ENCODE peak calls at places on chromosomes 7 and 10, in four cellular contexts. M, I, R and X are unnamed samples.

GRCh38 chr10:96229568-96230030 is 41.8 kb downstream of the BLNK start:
- DNase-seq in I (peak; percentile 78), R (peak; percentile 86), M (peak; percentile 40), X (peak; percentile 52)

GRCh38 chr10:61951144-61951483 is 49.6 kb downstream of the ARID5B start:
- DNase-seq in I (no peak), R (no peak), M (peak; percentile 23), X (no peak)

GRCh38 chr7:100407285-100408180 is 21.0 kb downstream of the ZCWPW1 start:
- DNase-seq in M (peak; percentile 59), I (no peak), R (peak; percentile 75), X (peak; percentile 65)

GRCh38 chr7:99741438-99741795 is 6.4 kb upstream of the CYP3A7 start:
- DNase-seq in M (no peak), R (no peak), I (no peak), X (no peak)

GRCh38 chr7:3159445-3159844 is 115.8 kb upstream of the CARD11 start:
- DNase-seq in I (no peak), M (no peak), R (no peak), X (no peak)

GRCh38 chr7:19519443-19519977 is 189.3 kb downstream of the POLR1F start:
- DNase-seq in M (peak; percentile 86), R (peak; percentile 36), I (no peak), X (no peak)

GRCh38 chr10:73648252-73648651 is 7.0 kb upstream of the MYOZ1 start:
- DNase-seq in R (no peak), I (no peak), M (no peak), X (peak; percentile 25)

GRCh38 chr10:23693398-23693797 is 254.5 kb downstream of the OTUD1 start:
- DNase-seq in M (no peak), I (no peak), R (peak; percentile 14), X (no peak)

GRCh38 chr7:106591146-106591545 is 69.8 kb downstream of the CCDC71L start:
- DNase-seq in I (no peak), R (no peak), M (no peak), X (no peak)

GRCh38 chr7:130901209-130901783 is 167.3 kb upstream of the KLF14 start:
- DNase-seq in I (no peak), M (no peak), R (no peak), X (no peak)

GRCh38 chr7:10022957-10023356 is 950.7 kb upstream of the PHF14 start:
- DNase-seq in R (peak; percentile 6), I (no peak), M (peak; percentile 35), X (peak; percentile 49)

GRCh38 chr10:14652067-14652466 is 122.6 kb downstream of the FAM107B start:
- DNase-seq in M (no peak), I (no peak), R (no peak), X (peak; percentile 84)

GRCh38 chr10:44310762-44311562 is 73.9 kb downstream of the CXCL12 start:
- DNase-seq in R (peak; percentile 82), M (no peak), I (peak; percentile 83), X (peak; percentile 41)

GRCh38 chr10:130709415-130709814 is 573.2 kb downstream of the GLRX3 start:
- DNase-seq in M (no peak), I (no peak), R (no peak), X (no peak)

GRCh38 chr7:157568785-157569584 is 232.2 kb downstream of the DNAJB6 start:
- DNase-seq in R (no peak), I (peak; percentile 71), M (no peak), X (peak; percentile 51)

GRCh38 chr7:50278120-50278519 is 26.4 kb upstream of the IKZF1 start:
- DNase-seq in M (no peak), R (no peak), I (no peak), X (no peak)

GRCh38 chr10:90775351-90776028 is 82.3 kb downstream of the HTR7 start:
- DNase-seq in M (no peak), I (no peak), R (no peak), X (no peak)

GRCh38 chr10:76576276-76576962 is 1061.2 kb downstream of the KCNMA1 start:
- DNase-seq in R (no peak), I (no peak), M (no peak), X (no peak)

GRCh38 chr7:80318081-80318480 is 183.4 kb downstream of the GNAI1 start:
- DNase-seq in I (no peak), M (no peak), R (no peak), X (no peak)

GRCh38 chr10:10996966-10997620 is 20.6 kb upstream of the CELF2 start:
- DNase-seq in R (no peak), I (no peak), M (no peak), X (no peak)

GRCh38 chr7:77644774-77645173 is 51.5 kb upstream of the RSBN1L start:
- DNase-seq in M (no peak), R (no peak), I (no peak), X (no peak)

GRCh38 chr7:33806284-33807157 is 98.8 kb upstream of the BMPER start:
- DNase-seq in M (no peak), R (no peak), I (no peak), X (no peak)

GRCh38 chr10:35392482-35393230 is 56.3 kb downstream of the CCNY start:
- DNase-seq in I (no peak), M (no peak), R (no peak), X (no peak)

GRCh38 chr7:10579561-10579960 is 394.1 kb upstream of the PHF14 start:
- DNase-seq in I (no peak), M (no peak), R (no peak), X (no peak)

GRCh38 chr10:62724465-62724864 is 80.1 kb upstream of the ADO start:
- DNase-seq in I (no peak), R (peak; percentile 14), M (no peak), X (no peak)

GRCh38 chr7:86667732-86668131 is 24.0 kb downstream of the GRM3 start:
- DNase-seq in I (no peak), R (no peak), M (peak; percentile 31), X (no peak)

GRCh38 chr10:22612316-22612715 is 102.1 kb downstream of the PIP4K2A start:
- DNase-seq in M (no peak), R (no peak), I (peak; percentile 49), X (no peak)

GRCh38 chr7:23523486-23524075 is 8.2 kb downstream of the TRA2A start:
- DNase-seq in I (no peak), M (no peak), R (no peak), X (no peak)

GRCh38 chr10:87506988-87507387 is 2.3 kb downstream of the MINPP1 start:
- DNase-seq in I (no peak), R (no peak), M (no peak), X (no peak)